ENCODE peak calls at places on chromosomes 5 and 9, in four cellular contexts. One of them, this sample, is unnamed.

GRCh38 chr9:114318416-114318815 is 4.5 kb upstream of the ORM1 start:
- DNase-seq in IMR-90: no peak
- DNase-seq in trophoblast cell: no peak
- DNase-seq in neuronal stem cell: no peak
- DNase-seq in this sample: no peak

GRCh38 chr5:6632324-6632930 is 417 bp downstream of the NSUN2 start:
- DNase-seq in IMR-90: no peak
- DNase-seq in trophoblast cell: peak
- DNase-seq in neuronal stem cell: no peak
- DNase-seq in this sample: no peak

GRCh38 chr9:92728831-92729734 is 35.5 kb downstream of the BICD2 start:
- DNase-seq in IMR-90: peak
- DNase-seq in trophoblast cell: peak
- DNase-seq in neuronal stem cell: no peak
- DNase-seq in this sample: peak

GRCh38 chr9:94768766-94769165 is 42.3 kb downstream of the AOPEP start:
- DNase-seq in IMR-90: peak
- DNase-seq in trophoblast cell: no peak
- DNase-seq in neuronal stem cell: no peak
- DNase-seq in this sample: no peak

GRCh38 chr9:137619240-137620090 is 660 bp downstream of the EHMT1 start:
- DNase-seq in IMR-90: peak
- DNase-seq in trophoblast cell: peak
- DNase-seq in neuronal stem cell: no peak
- DNase-seq in this sample: no peak

GRCh38 chr9:36603006-36603405 is 30.3 kb downstream of the MELK start:
- DNase-seq in IMR-90: peak
- DNase-seq in trophoblast cell: no peak
- DNase-seq in neuronal stem cell: no peak
- DNase-seq in this sample: no peak

GRCh38 chr5:134509308-134510040 is 16.0 kb upstream of the JADE2 start:
- DNase-seq in IMR-90: peak
- DNase-seq in trophoblast cell: peak
- DNase-seq in neuronal stem cell: no peak
- DNase-seq in this sample: peak

GRCh38 chr5:150488519-150489357 is 19.2 kb upstream of the NDST1 start:
- DNase-seq in IMR-90: peak
- DNase-seq in trophoblast cell: peak
- DNase-seq in neuronal stem cell: no peak
- DNase-seq in this sample: no peak

GRCh38 chr9:14281136-14281795 is 32.7 kb downstream of the NFIB start:
- DNase-seq in IMR-90: no peak
- DNase-seq in trophoblast cell: no peak
- DNase-seq in neuronal stem cell: no peak
- DNase-seq in this sample: no peak

GRCh38 chr5:106116682-106117081 is 1554.1 kb downstream of the EFNA5 start:
- DNase-seq in IMR-90: peak
- DNase-seq in trophoblast cell: no peak
- DNase-seq in neuronal stem cell: no peak
- DNase-seq in this sample: no peak

GRCh38 chr5:174563899-174564298 is 160.5 kb upstream of the MSX2 start:
- DNase-seq in IMR-90: peak
- DNase-seq in trophoblast cell: no peak
- DNase-seq in neuronal stem cell: no peak
- DNase-seq in this sample: no peak

GRCh38 chr9:85743290-85744128 is 1.8 kb upstream of the AGTPBP1 start:
- DNase-seq in IMR-90: peak
- DNase-seq in trophoblast cell: peak
- DNase-seq in neuronal stem cell: no peak
- DNase-seq in this sample: peak

GRCh38 chr5:76579166-76579765 is 43.9 kb downstream of the F2RL2 start:
- DNase-seq in IMR-90: peak
- DNase-seq in trophoblast cell: peak
- DNase-seq in neuronal stem cell: no peak
- DNase-seq in this sample: no peak

GRCh38 chr9:89402695-89403427 is 84.6 kb downstream of the SECISBP2 start:
- DNase-seq in IMR-90: no peak
- DNase-seq in trophoblast cell: no peak
- DNase-seq in neuronal stem cell: no peak
- DNase-seq in this sample: no peak

GRCh38 chr5:132459983-132460834 is 30.4 kb downstream of the IRF1 start:
- DNase-seq in IMR-90: no peak
- DNase-seq in trophoblast cell: peak
- DNase-seq in neuronal stem cell: no peak
- DNase-seq in this sample: no peak
- H2BK5ac ChIP-seq in IMR-90: peak
- H2BK5ac ChIP-seq in trophoblast cell: no peak
- H2BK5ac ChIP-seq in neuronal stem cell: no peak
- H2BK5ac ChIP-seq in this sample: no peak

DNA sequence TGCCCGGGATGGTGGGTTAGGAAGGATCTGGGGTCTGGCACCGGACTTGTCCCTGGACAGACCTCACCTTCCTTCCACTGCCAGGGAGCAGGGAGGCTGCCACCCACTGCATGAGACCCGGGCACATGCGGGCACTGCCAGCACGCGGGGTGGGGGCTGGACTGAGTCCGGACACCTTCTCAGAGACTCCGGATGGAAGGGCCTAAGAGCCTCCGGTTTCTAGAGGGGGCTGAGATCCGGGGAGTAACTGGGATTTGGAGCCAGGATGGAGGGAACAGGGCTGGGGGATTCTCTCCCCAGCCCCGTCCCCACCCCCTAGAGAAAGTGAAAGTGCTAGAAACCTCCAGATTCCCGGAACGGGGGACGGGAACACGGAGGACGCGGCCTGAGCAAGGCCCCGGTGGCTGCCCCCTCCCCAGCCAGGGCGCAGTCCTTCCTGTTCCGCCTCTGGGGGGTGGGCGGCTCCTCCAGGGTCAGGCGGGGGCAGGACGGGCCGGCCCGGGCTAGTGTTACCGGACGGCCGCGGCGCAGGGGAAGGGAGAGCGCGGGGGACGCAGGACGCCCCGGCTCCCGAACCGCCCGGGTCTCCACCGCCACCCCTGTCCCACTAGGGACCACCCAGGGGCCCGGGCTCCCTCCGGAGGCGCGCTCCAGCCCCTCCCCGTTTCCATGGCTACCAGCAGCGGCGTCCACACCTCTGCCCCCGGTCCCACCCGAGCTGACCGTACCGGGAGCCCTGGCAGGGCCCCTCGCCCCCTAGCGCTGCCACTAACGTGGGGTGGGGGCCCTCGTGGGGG is 735 bp downstream of the SLC12A7 start:
- DNase-seq in IMR-90: no peak
- DNase-seq in trophoblast cell: no peak
- DNase-seq in neuronal stem cell: peak
- DNase-seq in this sample: no peak
- H3K14ac ChIP-seq in IMR-90: peak
- H3K14ac ChIP-seq in trophoblast cell: peak
- H3K14ac ChIP-seq in neuronal stem cell: peak
- H3K14ac ChIP-seq in this sample: peak

GRCh38 chr5:160171656-160172055 is 52.4 kb upstream of the PWWP2A start:
- DNase-seq in IMR-90: no peak
- DNase-seq in trophoblast cell: peak
- DNase-seq in neuronal stem cell: no peak
- DNase-seq in this sample: no peak

GRCh38 chr5:160174780-160175437 is 54.4 kb upstream of the FABP6 start:
- DNase-seq in IMR-90: no peak
- DNase-seq in trophoblast cell: no peak
- DNase-seq in neuronal stem cell: no peak
- DNase-seq in this sample: no peak

GRCh38 chr5:160174290-160174689 is 55.0 kb upstream of the FABP6 start:
- DNase-seq in IMR-90: no peak
- DNase-seq in trophoblast cell: no peak
- DNase-seq in neuronal stem cell: no peak
- DNase-seq in this sample: no peak

GRCh38 chr5:160180931-160181330 is 48.4 kb upstream of the FABP6 start:
- DNase-seq in IMR-90: no peak
- DNase-seq in trophoblast cell: no peak
- DNase-seq in neuronal stem cell: no peak
- DNase-seq in this sample: no peak

GRCh38 chr5:160175438-160176218 is 53.7 kb upstream of the FABP6 start:
- DNase-seq in IMR-90: peak
- DNase-seq in trophoblast cell: no peak
- DNase-seq in neuronal stem cell: no peak
- DNase-seq in this sample: no peak
- H3K23ac ChIP-seq in IMR-90: peak
- H3K23ac ChIP-seq in trophoblast cell: no peak
- H3K23ac ChIP-seq in neuronal stem cell: no peak
- H3K23ac ChIP-seq in this sample: no peak

DNA sequence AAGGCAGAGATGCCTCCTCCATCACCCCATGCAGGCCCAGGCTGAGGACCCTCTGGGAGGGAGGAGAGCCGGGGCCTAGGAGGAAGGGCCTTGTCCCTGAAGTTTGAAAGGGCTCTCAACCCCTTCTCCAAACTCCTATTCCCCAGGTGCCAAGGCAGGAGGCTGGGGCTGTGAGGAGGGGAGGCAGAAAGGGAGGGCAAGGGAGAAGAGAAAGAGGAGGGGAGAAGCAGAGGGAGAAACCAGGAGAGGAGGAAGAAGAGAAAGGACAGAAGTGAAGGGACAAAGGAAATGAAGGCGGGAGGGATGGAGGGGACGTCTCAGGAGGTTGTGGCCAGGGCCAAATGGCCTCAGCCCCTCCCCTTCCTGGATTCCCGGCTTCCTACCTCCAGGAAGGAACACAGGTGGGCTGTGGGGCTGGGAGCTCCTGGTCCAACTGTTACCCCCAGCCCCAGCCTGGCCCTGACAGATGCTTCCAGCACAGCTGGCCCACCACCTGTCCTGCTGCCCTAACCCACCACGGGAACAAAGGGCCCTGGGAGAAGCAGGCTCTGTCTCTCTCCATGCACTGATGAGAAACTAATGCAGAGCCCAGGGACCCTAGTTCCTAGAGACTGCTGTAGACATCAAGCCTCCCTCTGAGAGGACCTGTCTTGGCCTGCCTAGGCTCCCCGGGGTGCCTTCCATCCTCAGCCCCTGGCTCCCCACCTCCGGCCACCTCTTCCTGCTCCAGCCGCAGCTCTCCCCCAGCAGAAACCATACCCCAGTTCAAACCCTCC is 3.5 kb downstream of the DBN1 start:
- DNase-seq in IMR-90: no peak
- DNase-seq in trophoblast cell: no peak
- DNase-seq in neuronal stem cell: no peak
- DNase-seq in this sample: no peak
- H2BK5ac ChIP-seq in IMR-90: peak
- H2BK5ac ChIP-seq in trophoblast cell: no peak
- H2BK5ac ChIP-seq in neuronal stem cell: peak
- H2BK5ac ChIP-seq in this sample: no peak

DNA sequence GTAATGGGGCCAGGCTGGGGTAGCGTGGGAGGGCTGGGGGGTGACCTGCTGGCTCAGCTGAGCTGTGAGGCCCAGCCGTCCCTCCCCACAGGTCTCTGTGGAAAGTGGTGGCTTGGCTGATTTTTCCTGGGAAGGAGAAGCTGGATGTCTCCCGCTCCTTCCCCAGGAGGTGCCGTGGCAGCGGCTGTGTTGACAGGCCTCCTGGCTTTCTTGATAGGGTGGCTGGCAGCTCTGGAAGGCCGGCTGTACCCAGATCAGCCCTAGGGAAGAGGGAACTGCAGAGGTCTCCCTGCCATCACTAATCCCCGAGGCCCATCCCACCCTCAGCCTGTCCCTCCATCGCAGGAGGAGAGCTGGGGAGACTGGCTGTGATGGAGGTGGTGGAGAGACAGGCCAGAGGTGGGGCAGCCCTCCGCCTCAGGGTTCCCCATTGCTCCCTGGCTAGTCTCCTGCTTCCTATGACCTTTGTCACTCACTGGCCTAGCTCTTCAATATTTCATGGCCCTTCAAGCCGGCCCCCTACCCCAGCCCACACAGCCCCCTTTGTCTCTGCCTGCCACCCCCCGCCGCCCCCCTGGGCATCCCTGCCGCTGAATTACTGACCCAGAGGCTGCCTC is 6.8 kb downstream of the CXXC5 start:
- DNase-seq in IMR-90: no peak
- DNase-seq in trophoblast cell: no peak
- DNase-seq in neuronal stem cell: no peak
- DNase-seq in this sample: no peak
- H3K14ac ChIP-seq in IMR-90: peak
- H3K14ac ChIP-seq in trophoblast cell: peak
- H3K14ac ChIP-seq in neuronal stem cell: no peak
- H3K14ac ChIP-seq in this sample: peak

GRCh38 chr9:133632806-133633680 is 3.1 kb upstream of the DBH start:
- DNase-seq in IMR-90: no peak
- DNase-seq in trophoblast cell: no peak
- DNase-seq in neuronal stem cell: no peak
- DNase-seq in this sample: no peak
- H3K23ac ChIP-seq in IMR-90: no peak
- H3K23ac ChIP-seq in trophoblast cell: no peak
- H3K23ac ChIP-seq in neuronal stem cell: no peak
- H3K23ac ChIP-seq in this sample: no peak

GRCh38 chr9:133876836-133877235 is 115.3 kb downstream of the VAV2 start:
- DNase-seq in IMR-90: no peak
- DNase-seq in trophoblast cell: no peak
- DNase-seq in neuronal stem cell: no peak
- DNase-seq in this sample: no peak
- H2BK5ac ChIP-seq in IMR-90: no peak
- H2BK5ac ChIP-seq in trophoblast cell: peak
- H2BK5ac ChIP-seq in neuronal stem cell: no peak
- H2BK5ac ChIP-seq in this sample: no peak

GRCh38 chr9:136364942-136365774 is 1.6 kb upstream of the DNLZ start:
- DNase-seq in IMR-90: no peak
- DNase-seq in trophoblast cell: no peak
- DNase-seq in neuronal stem cell: no peak
- DNase-seq in this sample: no peak

GRCh38 chr9:136364369-136364748 is 815 bp upstream of the DNLZ start:
- DNase-seq in IMR-90: no peak
- DNase-seq in trophoblast cell: no peak
- DNase-seq in neuronal stem cell: no peak
- DNase-seq in this sample: no peak

GRCh38 chr9:136362450-136362784 is 1.1 kb downstream of the DNLZ start:
- DNase-seq in IMR-90: no peak
- DNase-seq in trophoblast cell: no peak
- DNase-seq in neuronal stem cell: no peak
- DNase-seq in this sample: no peak

GRCh38 chr9:136363106-136363605 is 388 bp downstream of the DNLZ start:
- DNase-seq in IMR-90: peak
- DNase-seq in trophoblast cell: peak
- DNase-seq in neuronal stem cell: peak
- DNase-seq in this sample: peak

GRCh38 chr9:136363606-136364368 is at the start of gene DNLZ:
- DNase-seq in IMR-90: peak
- DNase-seq in trophoblast cell: peak
- DNase-seq in neuronal stem cell: peak
- DNase-seq in this sample: peak
- H3K14ac ChIP-seq in IMR-90: peak
- H3K14ac ChIP-seq in trophoblast cell: peak
- H3K14ac ChIP-seq in neuronal stem cell: peak
- H3K14ac ChIP-seq in this sample: peak